ENCODE peak calls at places on chromosomes 1 and 21, in four cellular contexts. I, P, W and T are unnamed samples.

GRCh38 chr21:31862078-31862477 is 10.7 kb upstream of the HUNK start:
- DNase-seq in I (no peak), P (no peak), W (no peak), T (no peak)

GRCh38 chr1:15965228-15965767 is 10.6 kb downstream of the ZBTB17 start:
- DNase-seq in I (no peak), P (no peak), W (peak), T (no peak)

GRCh38 chr1:211333906-211334305 is 7.3 kb downstream of the TRAF5 start:
- DNase-seq in I (no peak), P (no peak), W (no peak), T (no peak)

GRCh38 chr1:203937678-203938330 is 76.4 kb downstream of the SNRPE start:
- DNase-seq in I (no peak), P (no peak), W (no peak), T (peak)

GRCh38 chr1:27116210-27116609 is 38.7 kb downstream of the SLC9A1 start:
- DNase-seq in I (no peak), P (no peak), W (no peak), T (peak)

GRCh38 chr1:215076312-215076711 is 6.2 kb upstream of the KCNK2 start:
- DNase-seq in I (peak), P (no peak), W (peak), T (no peak)

GRCh38 chr1:78061825-78062523 is 16.2 kb downstream of the GIPC2 start:
- DNase-seq in I (no peak), P (no peak), W (peak), T (no peak)

GRCh38 chr21:16624468-16625102 is 888.3 kb upstream of the CXADR start:
- DNase-seq in I (no peak), P (no peak), W (no peak), T (no peak)

GRCh38 chr1:150566589-150567340 is 12.6 kb downstream of the MCL1 start:
- DNase-seq in I (no peak), P (no peak), W (no peak), T (no peak)

GRCh38 chr1:47788761-47789160 is 208.4 kb downstream of the TRABD2B start:
- DNase-seq in I (no peak), P (no peak), W (no peak), T (no peak)

GRCh38 chr1:236812334-236813030 is 17.4 kb downstream of the MTR start:
- DNase-seq in I (no peak), P (no peak), W (no peak), T (no peak)

GRCh38 chr21:33712022-33712803 is 69.9 kb downstream of the ITSN1 start:
- DNase-seq in I (no peak), P (no peak), W (no peak), T (no peak)

GRCh38 chr1:17914142-17914541 is 159.0 kb downstream of the ACTL8 start:
- DNase-seq in I (no peak), P (no peak), W (no peak), T (no peak)